ENCODE peak calls at places on chromosomes 7 and 10, in five cellular contexts. Q is BE2C, P is HCT116, O is GM23338, R is NCI-H1092. G is an unnamed sample.

GRCh38 chr10:74924251-74924954 is 98.0 kb downstream of the KAT6B start:
- DNase-seq in O (peak), P (peak), R (no peak), Q (no peak), G (no peak)

GRCh38 chr7:150736864-150737263 is 354 bp upstream of the GIMAP5 start:
- DNase-seq in Q (no peak), P (no peak), R (no peak), O (no peak), G (no peak)

GRCh38 chr10:21047511-21047910 is 150.4 kb upstream of the NEBL start:
- DNase-seq in Q (no peak), P (no peak), O (no peak), R (no peak), G (no peak)

GRCh38 chr10:130259380-130259779 is 123.2 kb downstream of the GLRX3 start:
- DNase-seq in O (no peak), R (no peak), P (no peak), Q (no peak), G (no peak)

GRCh38 chr10:133140417-133141143 is 19.4 kb upstream of the KNDC1 start:
- DNase-seq in P (no peak), O (no peak), Q (no peak), R (no peak), G (no peak)

GRCh38 chr7:130332259-130333053 is 12.2 kb upstream of the CPA5 start:
- DNase-seq in R (no peak), Q (no peak), P (no peak), O (no peak), G (no peak)

GRCh38 chr7:27921081-27921836 is 181.3 kb downstream of the TAX1BP1 start:
- DNase-seq in O (peak), R (peak), Q (peak), P (peak), G (peak)

GRCh38 chr10:108601856-108602255 is 1321.5 kb downstream of the XPNPEP1 start:
- DNase-seq in O (no peak), P (no peak), Q (no peak), R (no peak), G (no peak)

GRCh38 chr10:78875932-78876331 is 192.8 kb upstream of the ZMIZ1 start:
- DNase-seq in O (no peak), R (no peak), P (no peak), Q (no peak), G (no peak)

GRCh38 chr10:132517951-132518521 is 19.6 kb upstream of the INPP5A start:
- DNase-seq in O (peak), P (no peak), R (no peak), Q (no peak), G (no peak)

GRCh38 chr10:60048146-60048545 is 141.8 kb upstream of the CCDC6 start:
- DNase-seq in R (no peak), Q (peak), O (peak), P (peak), G (no peak)

GRCh38 chr10:4034907-4035581 is 250.0 kb upstream of the KLF6 start:
- DNase-seq in Q (no peak), O (no peak), P (no peak), R (no peak), G (no peak)

GRCh38 chr10:17742918-17743317 is 9.1 kb upstream of the TMEM236 start:
- DNase-seq in R (no peak), O (peak), Q (peak), P (peak), G (peak)

GRCh38 chr10:71262027-71262426 is 49.7 kb downstream of the UNC5B start:
- DNase-seq in O (no peak), Q (no peak), P (no peak), R (peak), G (no peak)